ENCODE peak calls at places on chromosomes 2 and 18, in six cellular contexts. S is CD8-positive, alpha-beta T cell; C is PC-9; F is AML-193; R is activated effector memory CD4-positive, alpha-beta T cell treated with anti-CD3 and anti-CD28 coated beads, Interleukin-2, amount 50 U/mL, for 16 hours; E is NCI-H82. K is an unnamed sample.

GRCh38 chr2:240202616-240203015 is 62.2 kb upstream of the OTOS start:
- DNase-seq in S (no peak), R (peak; percentile 45), F (no peak), E (no peak), C (no peak), K (no peak)

GRCh38 chr18:23570912-23571504 is 15.3 kb downstream of the NPC1 start:
- DNase-seq in F (no peak), R (no peak), E (no peak), C (no peak), S (no peak), K (no peak)

GRCh38 chr18:56992777-56993176 is 154.1 kb upstream of the BOD1L2 start:
- DNase-seq in F (no peak), C (no peak), R (no peak), E (no peak), S (no peak), K (no peak)

GRCh38 chr2:233676046-233676445 is 4.3 kb downstream of the UGT1A9 start:
- DNase-seq in R (no peak), F (no peak), S (no peak), E (no peak), C (peak; percentile 29), K (no peak)

GRCh38 chr2:122481717-122482116 is 726.3 kb downstream of the TSN start:
- DNase-seq in E (no peak), R (no peak), F (no peak), S (no peak), C (no peak), K (no peak)

GRCh38 chr2:68974251-68974650 is at the start of gene GKN1:
- DNase-seq in C (no peak), F (no peak), E (no peak), R (no peak), S (no peak), K (no peak)

GRCh38 chr2:196927318-196928225 is 1.1 kb upstream of the PGAP1 start:
- DNase-seq in E (peak; percentile 45), S (peak; percentile 60), C (peak; percentile 70), F (peak; percentile 10), R (peak; percentile 73), K (no peak)

GRCh38 chr2:229127471-229127870 is 143.6 kb downstream of the PID1 start:
- DNase-seq in S (no peak), F (no peak), E (no peak), C (no peak), R (no peak), K (no peak)

GRCh38 chr2:95109260-95109659 is 12.3 kb downstream of the MRPS5 start:
- DNase-seq in C (no peak), S (no peak), E (no peak), R (no peak), F (no peak), K (no peak)

GRCh38 chr2:81412681-81413080 is 1108.1 kb upstream of the LRRTM1 start:
- DNase-seq in C (no peak), S (no peak), R (no peak), E (no peak), F (no peak), K (no peak)

GRCh38 chr2:157182204-157182709 is 75.2 kb upstream of the GALNT5 start:
- DNase-seq in C (no peak), R (no peak), F (no peak), E (peak; percentile 78), S (no peak), K (peak; percentile 71)

GRCh38 chr2:234848578-234848977 is 103.2 kb upstream of the SH3BP4 start:
- DNase-seq in S (no peak), F (no peak), R (no peak), E (no peak), C (no peak), K (no peak)

GRCh38 chr18:56919190-56919589 is 227.7 kb upstream of the BOD1L2 start:
- DNase-seq in R (no peak), C (no peak), F (no peak), E (no peak), S (no peak), K (no peak)

GRCh38 chr18:1053654-1054315 is 149.1 kb downstream of the ADCYAP1 start:
- DNase-seq in E (no peak), C (no peak), S (no peak), R (no peak), F (no peak), K (no peak)

GRCh38 chr18:62812242-62812641 is 96.9 kb downstream of the PHLPP1 start:
- DNase-seq in F (no peak), S (no peak), E (no peak), C (peak; percentile 62), R (no peak), K (no peak)

GRCh38 chr2:58710795-58711279 is 469.7 kb upstream of the FANCL start:
- DNase-seq in E (no peak), R (no peak), F (no peak), S (no peak), C (no peak), K (no peak)

GRCh38 chr2:188983427-188984101 is 9.4 kb downstream of the COL3A1 start:
- DNase-seq in S (no peak), C (no peak), E (peak; percentile 26), R (no peak), F (no peak), K (no peak)

GRCh38 chr2:183665403-183665802 is 541.2 kb downstream of the NUP35 start:
- DNase-seq in C (no peak), F (no peak), R (no peak), E (peak; percentile 19), S (no peak), K (peak; percentile 86)

GRCh38 chr2:176419591-176420071 is 150.4 kb downstream of the MTX2 start:
- DNase-seq in S (no peak), R (no peak), E (no peak), F (no peak), C (no peak), K (no peak)